ENCODE peak calls at places on chromosome 4, in eight cellular contexts. H is fibroblast of mammary gland, U is astrocyte of the spinal cord, V is Panc1, W is lower lobe of right lung, X is choroid plexus epithelial cell, E is B cell, G is cardiac muscle cell. O is an unnamed sample.

GRCh38 chr4:74157116-74157742 is 689 bp upstream of the MTHFD2L start:
- DNase-seq in H (peak), U (peak), V (no peak), W (no peak), X (peak), E (no peak), G (peak), O (peak)

GRCh38 chr4:70838400-70838971 is 1.2 kb downstream of the GRSF1 start:
- DNase-seq in H (peak), U (peak), V (no peak), W (no peak), X (peak), E (no peak), G (peak), O (no peak)

GRCh38 chr4:7872264-7872771 is 67.3 kb downstream of the AFAP1 start:
- DNase-seq in H (peak), U (peak), V (no peak), W (no peak), X (peak), E (no peak), G (peak), O (no peak)

GRCh38 chr4:145488310-145488709 is 6.7 kb downstream of the SMAD1 start:
- DNase-seq in H (no peak), U (no peak), V (no peak), W (no peak), X (no peak), E (no peak), G (no peak), O (no peak)

GRCh38 chr4:112060212-112060611 is 85.0 kb upstream of the FAM241A start:
- DNase-seq in H (peak), U (peak), V (peak), W (no peak), X (peak), E (no peak), G (peak), O (no peak)

GRCh38 chr4:181148470-181148869 is 1094.7 kb upstream of the TENM3 start:
- DNase-seq in H (no peak), U (no peak), V (no peak), W (no peak), X (no peak), E (no peak), G (no peak), O (no peak)

GRCh38 chr4:56656346-56656643 is 24.8 kb downstream of the HOPX start:
- DNase-seq in H (no peak), U (no peak), V (no peak), W (no peak), X (no peak), E (peak), G (no peak), O (peak)

GRCh38 chr4:2060578-2061207 is 1.6 kb downstream of the NAT8L start:
- DNase-seq in H (no peak), U (no peak), V (no peak), W (peak), X (no peak), E (no peak), G (no peak), O (no peak)

GRCh38 chr4:1154523-1155182 is 17.7 kb downstream of the SPON2 start:
- DNase-seq in H (peak), U (no peak), V (no peak), W (peak), X (no peak), E (no peak), G (peak), O (no peak)

GRCh38 chr4:123588631-123589223 is 192.1 kb downstream of the SPRY1 start:
- DNase-seq in H (no peak), U (peak), V (no peak), W (no peak), X (no peak), E (no peak), G (peak), O (peak)

GRCh38 chr4:43560047-43560446 is 667.5 kb downstream of the GRXCR1 start:
- DNase-seq in H (no peak), U (no peak), V (no peak), W (no peak), X (no peak), E (no peak), G (no peak), O (no peak)

GRCh38 chr4:100742045-100742444 is 224.2 kb upstream of the EMCN start:
- DNase-seq in H (peak), U (peak), V (no peak), W (no peak), X (peak), E (peak), G (peak), O (peak)
- TF ChIP-seq CTCF in H (peak), U (peak), V (peak), W (peak), X (peak), E (peak), G (peak), O (peak)

DNA sequence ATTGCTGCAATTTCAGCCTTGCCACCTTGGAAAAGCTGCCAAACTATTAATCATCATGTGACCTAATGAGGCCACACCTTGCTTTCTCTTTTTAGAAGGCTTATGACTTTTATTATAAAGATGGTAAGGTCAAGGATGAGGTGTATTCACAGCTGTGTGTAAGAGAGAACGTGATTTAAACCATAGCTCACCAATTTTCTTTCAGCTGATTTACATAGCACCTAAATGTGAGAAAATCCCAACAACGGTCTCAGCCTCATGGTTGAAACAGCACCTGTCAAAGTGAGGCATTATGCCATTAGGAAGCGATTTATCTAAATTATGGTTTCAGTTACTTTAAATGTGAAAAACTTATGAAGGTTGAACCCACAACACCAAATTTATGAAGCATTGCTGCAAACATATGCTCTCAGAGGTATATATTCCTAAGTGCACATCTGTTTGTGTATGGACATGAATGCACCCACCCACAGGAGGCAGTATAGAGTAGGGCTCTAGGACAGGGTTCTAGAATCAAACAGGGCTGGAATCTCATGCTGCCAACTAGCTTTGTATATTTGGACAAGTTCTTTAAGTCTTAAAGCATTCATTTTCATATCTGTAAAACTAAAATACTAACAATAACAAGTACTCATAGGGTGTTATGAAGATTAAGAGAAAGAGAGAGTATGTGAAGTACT is 40.7 kb downstream of the ANXA3 start:
- DNase-seq in H (no peak), U (no peak), V (no peak), W (no peak), X (no peak), E (peak), G (no peak), O (peak)
- TF ChIP-seq CTCF in H (peak), U (peak), V (peak), W (peak), X (peak), E (peak), G (peak), O (peak)

GRCh38 chr4:53354012-53354722 is 11.7 kb downstream of the SCFD2 start:
- DNase-seq in H (no peak), U (no peak), V (no peak), W (no peak), X (no peak), E (no peak), G (no peak), O (no peak)
- TF ChIP-seq CTCF in H (no peak), U (no peak), V (no peak), W (no peak), X (no peak), E (no peak), G (no peak), O (no peak)

GRCh38 chr4:89486042-89486441 is 178.4 kb upstream of the GPRIN3 start:
- DNase-seq in H (peak), U (peak), V (no peak), W (no peak), X (peak), E (no peak), G (peak), O (peak)
- TF ChIP-seq CTCF in H (peak), U (peak), V (peak), W (peak), X (peak), E (no peak), G (peak), O (peak)

DNA sequence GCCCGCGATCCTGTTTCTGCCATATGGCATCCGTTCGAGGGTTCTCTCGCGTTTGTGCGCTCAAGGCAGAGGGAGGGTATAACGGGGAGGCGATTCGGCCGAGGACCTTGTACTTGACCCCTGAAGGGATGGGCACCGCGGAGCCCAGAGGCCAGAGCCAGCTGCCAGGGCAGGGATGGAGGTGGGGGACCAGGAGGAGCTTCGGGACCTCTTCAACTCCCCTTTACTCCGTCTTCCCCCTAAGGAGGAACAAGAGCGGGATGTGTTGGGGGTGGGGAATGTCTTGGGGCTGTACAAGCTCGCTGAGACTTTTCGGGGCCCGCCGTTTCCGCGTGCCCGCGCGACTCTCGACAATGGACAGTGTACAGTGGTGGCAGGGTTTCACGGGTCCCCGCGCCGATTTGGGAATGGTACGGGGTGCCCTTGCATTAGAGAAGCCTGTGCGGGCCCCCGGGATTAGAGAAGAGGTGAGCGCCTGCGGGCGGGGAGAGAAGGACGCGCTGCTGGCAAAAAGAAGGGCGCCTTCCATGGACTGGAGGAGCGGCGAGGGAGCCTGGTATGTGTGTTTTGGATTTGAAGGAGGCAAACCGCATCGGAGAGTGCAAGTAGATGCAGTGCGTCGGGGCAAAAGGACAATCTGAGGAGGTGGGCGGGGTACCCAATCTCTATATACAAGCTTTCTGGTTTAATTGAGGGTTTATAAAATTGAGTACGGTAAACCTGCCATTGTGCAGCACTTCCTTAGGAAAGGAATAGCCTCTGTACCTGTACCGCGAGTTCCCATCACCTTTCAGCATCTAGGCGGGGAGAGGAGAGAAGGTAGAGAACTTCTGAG is 841 bp downstream of the UGT8 start:
- DNase-seq in H (no peak), U (peak), V (no peak), W (no peak), X (no peak), E (peak), G (no peak), O (no peak)
- TF ChIP-seq CTCF in H (no peak), U (no peak), V (no peak), W (no peak), X (no peak), E (no peak), G (no peak), O (no peak)

GRCh38 chr4:38894340-38894982 is 26.9 kb downstream of the FAM114A1 start:
- DNase-seq in H (no peak), U (no peak), V (no peak), W (no peak), X (peak), E (no peak), G (no peak), O (no peak)
- TF ChIP-seq CTCF in H (no peak), U (no peak), V (no peak), W (no peak), X (no peak), E (no peak), G (no peak), O (no peak)

GRCh38 chr4:24195976-24196736 is 306.3 kb upstream of the PPARGC1A start:
- DNase-seq in H (no peak), U (no peak), V (no peak), W (no peak), X (peak), E (no peak), G (no peak), O (no peak)
- TF ChIP-seq CTCF in H (no peak), U (peak), V (no peak), W (no peak), X (peak), E (no peak), G (no peak), O (no peak)

O was measured in GM13977.